ENCODE peak calls at places on chromosomes 2 and 18, in seven cellular contexts. U, Y, E, X, J, C and F are unnamed samples.

GRCh38 chr2:106192752-106193490 is 1.2 kb downstream of the UXS1 start:
- DNase-seq in J (no peak), X (no peak), E (no peak), U (no peak), C (peak), Y (peak), F (no peak)

GRCh38 chr2:170298861-170299429 is 121.0 kb downstream of the MYO3B start:
- DNase-seq in U (no peak), E (no peak), Y (no peak), J (no peak), X (no peak), C (peak), F (no peak)

GRCh38 chr2:205883965-205884364 is 201.7 kb downstream of the NRP2 start:
- DNase-seq in E (no peak), U (no peak), C (no peak), J (no peak), X (no peak), Y (no peak), F (no peak)

GRCh38 chr18:48157956-48158355 is 227.5 kb upstream of the SMAD2 start:
- DNase-seq in X (no peak), C (no peak), U (no peak), Y (no peak), J (peak), E (no peak), F (no peak)

GRCh38 chr2:54999182-54999581 is 51.1 kb downstream of the RTN4 start:
- DNase-seq in J (no peak), U (no peak), E (no peak), C (peak), X (no peak), Y (peak), F (no peak)

GRCh38 chr2:134522856-134523460 is 195.8 kb downstream of the TMEM163 start:
- DNase-seq in Y (no peak), X (no peak), C (no peak), U (no peak), E (no peak), J (no peak), F (peak)

GRCh38 chr2:11583203-11583752 is 49.4 kb downstream of the GREB1 start:
- DNase-seq in X (no peak), C (peak), E (no peak), U (no peak), Y (peak), J (no peak), F (no peak)

GRCh38 chr18:67514465-67514864 is 2.1 kb downstream of the DSEL start:
- DNase-seq in U (no peak), Y (no peak), X (no peak), J (no peak), C (no peak), E (no peak), F (no peak)

GRCh38 chr2:150255528-150255927 is 231.9 kb downstream of the RND3 start:
- DNase-seq in X (no peak), E (no peak), U (no peak), C (peak), J (no peak), Y (peak), F (no peak)

GRCh38 chr2:128473175-128474013 is 154.7 kb upstream of the HS6ST1 start:
- DNase-seq in J (no peak), X (no peak), E (peak), Y (peak), C (peak), U (no peak), F (no peak)

GRCh38 chr2:161355985-161356384 is 47.8 kb downstream of the PSMD14 start:
- DNase-seq in X (no peak), U (no peak), Y (no peak), C (no peak), E (no peak), J (no peak), F (no peak)

GRCh38 chr2:99084256-99084655 is 57.3 kb upstream of the C2orf15 start:
- DNase-seq in C (no peak), X (no peak), U (no peak), Y (no peak), J (no peak), E (no peak), F (no peak)

DNA sequence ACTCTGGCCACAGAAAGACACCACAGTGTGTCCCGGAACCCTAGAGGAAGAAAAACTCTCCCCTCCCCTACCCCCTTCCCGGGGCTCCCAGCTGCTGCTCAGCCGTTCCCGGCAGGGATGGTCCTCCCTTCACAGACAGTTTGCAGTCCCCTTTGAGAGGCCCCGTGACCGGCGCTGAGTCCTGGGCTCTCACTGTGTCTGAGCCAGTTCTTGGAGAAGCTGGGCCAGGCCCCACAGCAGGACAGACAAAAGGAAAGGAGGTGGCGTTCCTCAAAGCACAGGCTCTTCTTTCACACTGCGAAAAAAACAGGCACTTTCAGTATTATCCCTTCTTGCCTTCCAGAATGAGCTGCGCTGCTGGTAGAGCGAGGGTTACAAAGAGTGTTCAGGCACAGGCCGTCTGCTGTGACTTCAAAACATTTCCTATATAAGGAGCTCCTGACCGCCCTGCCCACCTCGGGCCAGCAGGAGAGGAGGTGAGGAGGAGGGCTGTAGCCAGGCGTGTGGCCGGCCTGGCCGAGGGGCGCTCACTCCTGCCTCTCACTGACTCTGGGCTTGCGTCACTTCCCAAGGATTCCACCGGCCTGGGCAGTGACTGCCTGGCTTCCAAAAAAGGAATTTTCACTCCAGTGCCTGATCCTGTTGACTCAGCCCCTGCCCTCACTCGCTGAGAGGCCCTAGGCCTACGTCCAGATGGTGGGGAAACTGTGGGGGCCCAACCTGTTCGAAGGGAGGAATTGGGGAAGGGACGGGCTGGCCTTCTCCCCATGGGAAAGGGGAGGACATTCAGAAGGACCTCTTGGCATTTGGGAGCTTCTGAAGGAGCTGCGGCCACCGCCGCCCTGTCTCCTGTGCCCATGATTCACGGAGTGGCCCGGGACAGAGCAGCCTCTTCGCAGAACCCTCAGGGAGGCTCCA is 24.9 kb downstream of the CIDEA start:
- DNase-seq in Y (peak), E (peak), C (peak), J (peak), U (no peak), X (peak), F (peak)
- TF ChIP-seq CTCF in Y (peak), E (peak), C (no peak), J (no peak), U (no peak), X (peak), F (no peak)

DNA sequence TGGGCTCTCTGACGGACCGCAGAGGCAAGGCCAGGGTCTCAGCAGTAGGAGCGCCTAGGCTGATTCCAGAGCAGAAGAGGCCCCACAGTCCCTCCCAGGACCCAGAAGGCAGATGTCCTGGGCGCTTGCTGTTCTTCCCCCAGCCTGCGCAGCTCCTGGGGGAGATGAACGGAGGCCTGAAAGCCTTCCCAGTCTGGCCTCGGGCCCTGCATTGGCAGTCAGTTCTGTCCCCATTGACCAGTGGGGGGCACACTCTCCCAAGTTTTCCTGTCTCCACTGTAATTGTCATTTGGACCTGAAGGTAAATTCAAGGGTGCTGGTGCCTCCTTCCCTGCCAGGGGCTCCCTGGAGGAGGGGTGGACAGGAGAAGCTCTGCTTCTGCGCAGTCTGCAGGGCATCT is 345.7 kb downstream of the CYP26B1 start:
- DNase-seq in C (peak), J (no peak), U (no peak), Y (peak), E (peak), X (peak), F (peak)
- TF ChIP-seq CTCF in C (peak), J (peak), U (peak), Y (peak), E (peak), X (peak), F (no peak)

GRCh38 chr2:60880988-60881932 is at the start of gene REL:
- DNase-seq in U (peak), J (peak), C (peak), Y (peak), X (peak), E (peak), F (peak)

GRCh38 chr2:60884795-60885194 is 3.4 kb downstream of the REL start:
- DNase-seq in E (no peak), J (no peak), U (no peak), C (peak), Y (peak), X (no peak), F (no peak)

GRCh38 chr2:60882971-60883753 is 1.8 kb downstream of the REL start:
- DNase-seq in E (no peak), Y (peak), C (peak), X (no peak), U (no peak), J (no peak), F (no peak)

GRCh38 chr2:60883896-60884295 is 2.5 kb downstream of the REL start:
- DNase-seq in X (no peak), J (no peak), C (no peak), Y (no peak), U (no peak), E (no peak), F (no peak)

GRCh38 chr2:60880633-60880987 is 764 bp upstream of the REL start:
- DNase-seq in J (no peak), U (no peak), X (no peak), Y (no peak), C (peak), E (no peak), F (no peak)
- TF ChIP-seq CTCF in J (no peak), U (no peak), X (no peak), Y (no peak), C (no peak), E (no peak), F (no peak)

DNA sequence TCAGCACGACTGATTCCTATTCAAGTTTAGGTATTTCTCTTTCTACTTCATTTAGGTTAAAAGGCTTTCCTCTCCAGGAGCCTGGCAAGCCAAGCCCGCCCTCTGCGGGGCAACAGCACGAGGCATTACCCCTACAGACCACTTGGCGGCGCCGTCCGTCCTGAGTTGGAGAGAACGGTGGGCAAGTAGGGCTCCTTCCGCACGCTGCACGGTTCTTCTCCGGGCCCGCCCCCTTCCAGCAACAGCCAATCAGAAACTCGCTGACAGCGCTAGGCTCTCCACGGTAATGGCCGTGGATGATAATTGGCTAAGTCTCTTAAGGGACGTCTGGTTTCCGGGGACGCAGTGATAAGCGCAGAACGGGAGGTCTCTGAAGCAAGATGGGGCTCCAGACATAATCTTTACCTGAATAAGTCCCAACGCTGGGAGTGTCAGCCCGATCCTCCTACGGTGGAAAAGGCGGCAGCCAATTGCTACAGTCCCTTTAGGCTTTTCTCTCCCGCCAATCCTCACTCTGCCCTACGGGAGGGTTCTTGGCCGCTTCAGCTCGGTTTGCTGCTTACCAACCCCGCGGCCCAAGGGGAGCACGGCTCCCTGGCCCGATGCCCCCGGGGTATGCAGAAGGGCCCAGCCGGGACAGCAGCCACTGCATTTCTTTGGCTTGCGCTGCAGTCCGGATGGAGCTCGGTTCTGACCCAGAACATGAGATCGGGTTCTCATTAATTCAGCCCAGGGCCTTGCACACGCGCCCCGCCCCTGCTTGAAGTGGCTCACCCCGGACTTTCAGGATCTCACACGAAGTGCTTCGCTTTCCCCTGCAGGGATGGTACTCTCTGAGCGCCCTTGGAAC is 206.9 kb upstream of the PKDCC start:
- DNase-seq in J (peak), X (peak), E (peak), C (peak), Y (peak), U (peak), F (peak)
- TF ChIP-seq CTCF in J (peak), X (peak), E (peak), C (peak), Y (peak), U (peak), F (peak)

GRCh38 chr2:74347747-74348146 is 4.5 kb upstream of the SLC4A5 start:
- DNase-seq in X (no peak), J (no peak), C (no peak), U (no peak), Y (no peak), E (no peak), F (no peak)

GRCh38 chr2:74345272-74345943 is 2.2 kb upstream of the SLC4A5 start:
- DNase-seq in J (no peak), C (no peak), X (no peak), U (no peak), Y (no peak), E (no peak), F (no peak)

GRCh38 chr2:74349889-74350288 is 6.7 kb upstream of the SLC4A5 start:
- DNase-seq in X (no peak), Y (no peak), U (no peak), J (no peak), C (no peak), E (no peak), F (no peak)
- TF ChIP-seq CTCF in X (no peak), Y (no peak), U (no peak), J (no peak), C (no peak), E (no peak), F (no peak)

GRCh38 chr2:20241973-20242726 is 17.2 kb upstream of the SDC1 start:
- DNase-seq in J (no peak), C (no peak), X (no peak), Y (no peak), U (no peak), E (no peak), F (peak)
- TF ChIP-seq CTCF in J (no peak), C (peak), X (peak), Y (no peak), U (no peak), E (peak), F (peak)